ENCODE peak calls at places on chromosomes 11 and 22, in five cellular contexts. Q is nephron progenitor cell, D is IMR-90, A is coronary artery, N is AG09319. C is an unnamed sample.

GRCh38 chr22:47210112-47210657 is 447.7 kb downstream of the TBC1D22A start:
- DNase-seq in N (no peak), D (no peak), Q (no peak), A (no peak), C (peak; percentile 6)

GRCh38 chr11:3146612-3147256 is 18.4 kb downstream of the OSBPL5 start:
- DNase-seq in Q (no peak), D (peak; percentile 78), A (no peak), N (no peak), C (no peak)

GRCh38 chr11:30505603-30506002 is 80.5 kb downstream of the MPPED2 start:
- DNase-seq in A (no peak), N (no peak), D (no peak), Q (no peak), C (no peak)

GRCh38 chr11:113603277-113604059 is 102.6 kb downstream of the TMPRSS5 start:
- DNase-seq in Q (no peak), D (no peak), N (no peak), A (no peak), C (no peak)

GRCh38 chr11:93585758-93586157 is 42.6 kb upstream of the SMCO4 start:
- DNase-seq in N (no peak), D (peak; percentile 73), Q (no peak), A (no peak), C (no peak)

GRCh38 chr22:29071261-29072045 is 1.4 kb upstream of the KREMEN1 start:
- DNase-seq in N (no peak), Q (peak; percentile 75), D (peak; percentile 7), A (no peak), C (peak; percentile 89)

GRCh38 chr11:12377106-12377823 is at the start of gene PARVA:
- DNase-seq in A (peak; percentile 81), Q (peak; percentile 78), D (peak; percentile 81), N (no peak), C (peak; percentile 50)

GRCh38 chr22:41242396-41243117 is 1.8 kb upstream of the CHADL start:
- DNase-seq in D (no peak), A (no peak), Q (no peak), N (no peak), C (no peak)

GRCh38 chr11:85867751-85868150 is 12.6 kb downstream of the CCDC83 start:
- DNase-seq in N (no peak), D (peak; percentile 57), A (no peak), Q (no peak), C (no peak)

GRCh38 chr11:75345455-75346224 is 5.8 kb downstream of the ARRB1 start:
- DNase-seq in D (no peak), N (no peak), A (peak; percentile 64), Q (no peak), C (no peak)

GRCh38 chr22:43397766-43398165 is 14.0 kb upstream of the MPPED1 start:
- DNase-seq in A (no peak), Q (no peak), N (no peak), D (no peak), C (no peak)

GRCh38 chr22:43396934-43397457 is 14.8 kb upstream of the MPPED1 start:
- DNase-seq in Q (no peak), N (no peak), A (no peak), D (no peak), C (no peak)

GRCh38 chr22:43399338-43399979 is 12.4 kb upstream of the MPPED1 start:
- DNase-seq in D (no peak), Q (no peak), N (no peak), A (no peak), C (no peak)

GRCh38 chr22:43398910-43399309 is 12.9 kb upstream of the MPPED1 start:
- DNase-seq in N (no peak), D (no peak), Q (no peak), A (no peak), C (no peak)

DNA sequence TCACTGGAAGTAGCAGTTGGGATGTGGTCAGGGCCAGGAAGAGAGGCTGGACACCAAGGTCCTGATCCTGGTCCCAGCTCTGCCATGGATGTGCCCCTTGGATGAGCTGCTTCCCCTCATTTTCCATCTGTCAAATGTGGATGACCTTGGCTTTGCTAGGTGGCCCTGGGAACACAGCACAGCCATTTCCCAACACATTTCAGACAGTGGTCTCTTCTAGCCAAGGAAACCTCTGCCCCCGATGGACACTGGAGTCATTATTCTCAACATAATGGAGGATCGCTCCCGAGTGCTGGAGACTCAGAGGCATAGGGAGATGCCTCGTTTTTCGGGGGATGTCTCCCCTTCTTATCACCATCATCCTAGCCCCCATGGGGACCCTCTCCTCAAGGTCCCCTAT is 13.6 kb upstream of the MPPED1 start:
- DNase-seq in Q (no peak), D (no peak), A (no peak), N (no peak), C (no peak)
- TF ChIP-seq CTCF in Q (no peak), D (no peak), A (no peak), N (no peak), C (no peak)

GRCh38 chr11:67647471-67647870 is 3.1 kb downstream of the ACY3 start:
- DNase-seq in Q (no peak), N (no peak), A (no peak), D (no peak), C (no peak)

GRCh38 chr11:67648796-67649613 is 1.5 kb downstream of the ACY3 start:
- DNase-seq in Q (no peak), A (no peak), N (no peak), D (no peak), C (peak; percentile 29)

GRCh38 chr11:67649634-67650540 is 643 bp downstream of the ACY3 start:
- DNase-seq in Q (no peak), N (no peak), D (no peak), A (no peak), C (peak; percentile 34)

GRCh38 chr11:67646535-67647336 is 3.8 kb downstream of the ACY3 start:
- DNase-seq in Q (no peak), A (peak; percentile 64), D (no peak), N (no peak), C (peak; percentile 31)

DNA sequence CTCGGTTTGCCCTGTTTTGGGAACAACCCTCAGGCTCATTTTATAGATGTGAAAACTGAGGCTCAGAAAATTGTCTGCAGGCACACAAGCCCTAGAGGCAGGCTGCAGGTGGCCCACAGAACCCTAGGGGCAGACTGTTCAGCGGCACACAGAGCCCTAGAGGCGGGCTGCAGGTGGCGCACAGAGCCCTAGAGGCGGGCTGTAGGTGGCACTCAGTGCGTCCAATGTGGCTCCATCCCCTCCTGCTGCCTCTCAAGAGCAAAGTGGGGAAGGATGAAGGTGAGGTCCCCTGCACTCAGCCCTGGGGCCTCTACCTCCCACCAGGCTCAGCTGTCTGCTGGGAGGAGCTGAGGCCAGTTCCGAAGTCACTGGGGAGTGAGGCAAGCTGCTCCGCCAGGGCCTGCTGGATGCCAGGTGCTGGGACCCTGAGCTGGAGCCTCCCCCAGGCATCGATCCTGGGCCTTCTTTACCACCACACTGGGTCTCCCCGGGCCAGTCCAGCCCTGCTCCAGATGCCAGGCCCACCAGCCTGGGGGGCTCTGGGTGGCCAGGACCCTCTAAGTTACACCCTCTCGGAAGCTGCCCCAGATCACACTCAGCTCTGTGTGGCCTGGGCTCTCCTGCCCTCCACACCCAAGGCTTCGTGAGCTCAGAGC is 2.3 kb downstream of the ACY3 start:
- DNase-seq in Q (no peak), D (no peak), A (no peak), N (no peak), C (peak; percentile 70)
- TF ChIP-seq CTCF in Q (peak; percentile 32), D (no peak), A (no peak), N (no peak), C (no peak)

GRCh38 chr22:25564979-25565677 is 653 bp downstream of the GRK3 start:
- DNase-seq in N (no peak), A (no peak), D (no peak), Q (no peak), C (peak; percentile 43)
- TF ChIP-seq CTCF in N (no peak), A (no peak), D (no peak), Q (no peak), C (no peak)

GRCh38 chr22:39240841-39241631 is 3.7 kb downstream of the PDGFB start:
- DNase-seq in Q (peak; percentile 43), D (no peak), A (no peak), N (no peak), C (peak; percentile 60)
- TF ChIP-seq CTCF in Q (no peak), D (no peak), A (no peak), N (no peak), C (no peak)

GRCh38 chr11:64690235-64690634 is 32.8 kb downstream of the NRXN2 start:
- DNase-seq in N (no peak), Q (peak; percentile 44), D (no peak), A (no peak), C (no peak)

GRCh38 chr11:64694026-64694755 is 28.8 kb downstream of the NRXN2 start:
- DNase-seq in A (no peak), D (no peak), N (no peak), Q (no peak), C (no peak)

GRCh38 chr11:64691543-64691942 is 31.5 kb downstream of the NRXN2 start:
- DNase-seq in Q (no peak), D (no peak), N (no peak), A (no peak), C (no peak)

GRCh38 chr11:64694821-64695365 is 28.1 kb downstream of the NRXN2 start:
- DNase-seq in A (no peak), N (no peak), Q (peak; percentile 74), D (no peak), C (no peak)

DNA sequence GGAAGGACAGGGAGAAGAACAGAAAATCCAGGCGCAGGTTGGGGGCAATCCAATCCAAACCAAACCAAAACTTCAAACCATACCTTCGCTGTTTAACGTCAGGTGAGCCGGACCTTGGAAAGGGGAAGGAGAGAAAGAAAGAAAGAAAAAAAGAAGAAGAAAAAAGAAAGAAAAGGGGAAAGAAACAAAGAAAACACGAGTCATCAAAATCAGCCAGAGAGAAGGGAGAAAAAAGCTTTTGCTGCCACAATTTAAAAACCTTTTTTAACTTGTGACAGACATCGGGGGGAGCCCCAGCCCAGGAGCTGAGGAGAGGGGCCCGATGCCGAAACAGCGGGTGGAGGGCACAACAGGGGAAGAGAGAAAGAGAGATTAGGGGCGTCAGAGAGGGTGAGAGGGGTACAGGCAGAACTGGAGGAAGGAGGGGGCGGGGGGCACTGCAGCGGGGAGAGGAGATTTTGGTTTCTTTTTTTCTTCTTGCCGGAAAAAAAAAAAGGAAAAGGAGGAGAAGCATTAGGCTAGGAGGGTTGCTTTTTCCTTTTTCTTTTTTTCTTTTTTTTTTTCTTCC is 30.1 kb downstream of the NRXN2 start:
- DNase-seq in Q (no peak), A (no peak), D (no peak), N (no peak), C (no peak)
- TF ChIP-seq CTCF in Q (no peak), A (no peak), D (no peak), N (no peak), C (no peak)

GRCh38 chr22:36323182-36323854 is 64.4 kb downstream of the MYH9 start:
- DNase-seq in Q (no peak), N (no peak), D (peak; percentile 71), A (peak; percentile 94), C (no peak)
- TF ChIP-seq CTCF in Q (no peak), N (no peak), D (peak; percentile 5), A (no peak), C (no peak)

DNA sequence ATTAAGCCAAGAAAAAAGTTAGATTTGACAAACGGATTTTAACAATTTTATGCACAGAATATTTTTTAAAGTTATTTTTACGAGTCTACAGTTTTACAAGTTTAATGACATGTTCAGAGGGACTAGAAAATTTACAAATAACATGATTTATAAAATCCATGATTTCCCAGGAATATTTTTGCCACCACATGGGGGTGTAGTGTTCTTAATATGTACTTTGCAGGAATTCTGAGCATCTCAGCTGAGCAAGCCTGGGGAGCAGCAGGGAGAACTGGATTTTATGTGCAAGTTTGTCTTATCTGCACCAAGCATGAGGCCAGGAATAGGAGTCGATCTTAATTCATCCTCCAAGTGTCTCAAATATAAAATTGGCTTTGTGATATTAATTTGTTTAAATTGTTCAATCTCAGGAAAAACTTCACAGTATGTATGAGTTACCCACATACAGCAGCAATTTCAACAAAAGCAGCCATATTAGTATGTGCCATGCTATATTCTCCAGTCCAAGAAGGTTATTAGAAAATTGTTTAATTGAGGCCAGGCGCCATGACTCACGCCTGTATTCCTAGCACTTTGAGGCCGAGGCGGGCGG is 826.3 kb downstream of the DLG2 start:
- DNase-seq in D (peak; percentile 36), A (no peak), Q (no peak), N (peak; percentile 37), C (no peak)
- TF ChIP-seq CTCF in D (peak; percentile 57), A (no peak), Q (peak; percentile 38), N (peak; percentile 55), C (no peak)

C was measured in left lung.